ENCODE peak calls at places on chromosome 20, in six cellular contexts. J is lower lobe of right lung, G is RWPE2, M is PC-3, Z is left lung, E is HepG2. A is an unnamed sample.

GRCh38 chr20:35055445-35056276 is 36.9 kb downstream of the TRPC4AP start:
- ATAC-seq in J (no peak), G (no peak), M (no peak), Z (no peak), E (no peak), A (no peak)

GRCh38 chr20:41178904-41179432 is 41.6 kb downstream of the PLCG1 start:
- ATAC-seq in J (no peak), G (no peak), M (no peak), Z (no peak), E (peak), A (no peak)

GRCh38 chr20:15703171-15703911 is 869.9 kb downstream of the KIF16B start:
- ATAC-seq in J (no peak), G (peak), M (peak), Z (no peak), E (no peak), A (no peak)

GRCh38 chr20:53751394-53752368 is 158.0 kb upstream of the ZNF217 start:
- ATAC-seq in J (peak), G (no peak), M (no peak), Z (no peak), E (no peak), A (no peak)

GRCh38 chr20:44145131-44145770 is 41.7 kb downstream of the JPH2 start:
- ATAC-seq in J (no peak), G (no peak), M (no peak), Z (no peak), E (peak), A (peak)

GRCh38 chr20:35134900-35135299 is 12.2 kb downstream of the EDEM2 start:
- ATAC-seq in J (no peak), G (no peak), M (no peak), Z (no peak), E (no peak), A (no peak)

GRCh38 chr20:44461142-44461802 is 14.4 kb upstream of the TTPAL start:
- ATAC-seq in J (no peak), G (no peak), M (peak), Z (no peak), E (peak), A (no peak)

GRCh38 chr20:17928211-17928611 is 40.4 kb downstream of the SNX5 start:
- ATAC-seq in J (no peak), G (no peak), M (no peak), Z (peak), E (no peak), A (peak)

GRCh38 chr20:44832724-44833123 is 22.4 kb upstream of the RIMS4 start:
- ATAC-seq in J (no peak), G (peak), M (peak), Z (no peak), E (no peak), A (no peak)

GRCh38 chr20:46814366-46815232 is 80.0 kb upstream of the EYA2 start:
- ATAC-seq in J (no peak), G (peak), M (peak), Z (peak), E (peak), A (no peak)

GRCh38 chr20:51386586-51386985 is 155.9 kb downstream of the NFATC2 start:
- ATAC-seq in J (no peak), G (no peak), M (no peak), Z (no peak), E (no peak), A (no peak)

GRCh38 chr20:15817351-15817750 is 755.9 kb downstream of the KIF16B start:
- ATAC-seq in J (no peak), G (no peak), M (no peak), Z (no peak), E (no peak), A (no peak)

GRCh38 chr20:46582648-46583047 is 32.2 kb upstream of the OCSTAMP start:
- ATAC-seq in J (no peak), G (no peak), M (no peak), Z (no peak), E (peak), A (no peak)

GRCh38 chr20:6067765-6068318 is 14.0 kb upstream of the LRRN4 start:
- ATAC-seq in J (no peak), G (no peak), M (no peak), Z (no peak), E (peak), A (no peak)

DNA sequence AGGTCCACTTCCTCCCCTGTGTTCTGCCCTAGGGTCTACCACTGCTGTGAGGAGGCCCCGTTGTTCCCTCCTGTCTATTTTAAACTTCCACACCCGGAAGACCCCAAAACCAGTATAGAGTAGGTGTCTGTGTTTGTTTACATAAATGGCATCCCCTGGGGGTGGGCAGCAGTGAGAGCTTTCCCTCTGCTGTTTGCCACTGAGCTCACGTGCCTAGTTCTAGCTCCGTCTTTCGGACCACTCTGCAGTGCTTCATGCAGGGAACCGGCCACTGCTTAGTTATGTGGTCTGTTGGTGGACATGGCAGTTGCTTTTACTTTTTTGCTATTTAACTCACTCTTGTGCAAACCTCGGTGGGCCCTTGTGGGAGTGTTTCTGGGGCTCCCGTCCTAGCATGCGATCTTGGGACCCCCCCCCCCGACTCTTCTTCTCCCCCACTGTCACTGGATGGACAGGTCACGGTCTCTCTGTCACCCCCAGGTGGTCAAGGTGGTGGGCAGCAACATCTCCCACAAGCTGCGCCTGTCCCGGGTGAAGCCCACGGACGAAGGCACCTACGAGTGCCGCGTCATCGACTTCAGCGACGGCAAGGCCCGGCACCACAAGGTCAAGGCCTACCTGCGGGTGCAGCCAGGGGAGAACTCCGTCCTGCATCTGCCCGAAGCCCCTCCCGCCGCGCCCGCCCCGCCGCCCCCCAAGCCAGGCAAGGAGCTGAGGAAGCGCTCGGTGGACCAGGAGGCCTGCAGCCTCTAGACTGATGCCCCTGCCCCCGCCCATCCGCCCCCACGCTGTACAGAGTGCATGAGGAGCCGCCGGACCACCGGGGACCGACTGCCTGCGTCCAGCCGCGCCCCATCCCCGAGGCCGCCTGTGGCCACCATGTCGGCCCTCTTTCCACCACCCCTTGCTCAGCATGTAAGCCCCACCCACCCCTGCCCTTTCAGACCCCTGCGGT is 40.9 kb downstream of the VSTM2L start:
- ATAC-seq in J (no peak), G (no peak), M (no peak), Z (no peak), E (peak), A (no peak)
- TF ChIP-seq CTCF in J (no peak), G (no peak), M (peak), Z (no peak), E (peak), A (no peak)

GRCh38 chr20:32456869-32457421 is 98.8 kb downstream of the ASXL1 start:
- ATAC-seq in J (peak), G (peak), M (peak), Z (peak), E (no peak), A (peak)
- H3K4me3 ChIP-seq in J (peak), G (peak), M (peak), Z (peak), E (no peak), A (peak)

DNA sequence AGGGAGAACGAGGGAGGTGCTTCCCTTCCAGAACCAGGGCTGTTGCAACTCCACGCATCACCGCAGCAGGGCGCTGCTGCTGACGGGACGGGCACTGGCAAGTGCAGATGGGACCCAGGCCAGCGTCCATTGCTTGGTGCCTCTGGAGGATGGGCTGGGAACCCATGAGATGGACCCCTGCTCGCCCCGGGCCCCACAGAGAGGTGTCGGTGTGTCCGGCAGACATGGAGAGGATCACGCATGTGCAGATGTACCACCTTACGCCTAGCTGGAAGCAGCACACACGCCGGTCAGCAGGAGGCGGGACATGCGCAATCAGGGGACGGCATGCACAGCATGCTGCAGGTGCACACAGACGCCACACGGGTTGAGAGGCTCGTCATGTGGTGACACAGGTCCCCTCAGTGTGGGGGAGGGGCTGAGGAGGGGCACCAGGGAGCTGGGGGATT is 5.7 kb downstream of the CABLES2 start:
- ATAC-seq in J (no peak), G (no peak), M (no peak), Z (no peak), E (no peak), A (no peak)
- TF ChIP-seq CTCF in J (no peak), G (peak), M (no peak), Z (no peak), E (no peak), A (no peak)

GRCh38 chr20:59037386-59037785 is 5.2 kb downstream of the PRELID3B start:
- ATAC-seq in J (no peak), G (no peak), M (no peak), Z (no peak), E (no peak), A (no peak)

GRCh38 chr20:59040682-59041081 is 1.9 kb downstream of the PRELID3B start:
- ATAC-seq in J (no peak), G (no peak), M (no peak), Z (no peak), E (no peak), A (no peak)

GRCh38 chr20:59042796-59043621 is 423 bp upstream of the PRELID3B start:
- ATAC-seq in J (peak), G (peak), M (peak), Z (peak), E (peak), A (peak)

GRCh38 chr20:59042151-59042795 is at the start of gene PRELID3B:
- ATAC-seq in J (peak), G (peak), M (peak), Z (peak), E (peak), A (peak)

DNA sequence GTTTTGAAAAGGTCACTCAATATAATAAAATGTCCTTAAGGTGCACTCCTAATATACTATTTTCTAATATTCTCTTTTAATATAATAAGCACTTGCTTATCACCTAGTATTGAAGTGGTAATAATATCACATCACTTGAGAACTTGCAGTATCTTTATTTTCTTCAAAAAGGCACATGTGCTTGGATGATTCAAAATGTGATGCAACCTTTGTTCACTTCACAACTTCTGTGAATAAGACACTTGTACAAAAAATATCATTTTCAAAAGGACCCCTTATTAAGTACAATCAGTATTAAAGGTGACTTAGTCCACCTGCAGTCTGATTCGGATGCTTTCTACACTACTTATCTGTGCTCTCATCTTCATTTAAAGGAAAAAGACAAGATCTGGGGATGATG is 3.4 kb downstream of the PRELID3B start:
- ATAC-seq in J (no peak), G (no peak), M (no peak), Z (no peak), E (no peak), A (no peak)
- H3K4me3 ChIP-seq in J (no peak), G (no peak), M (peak), Z (no peak), E (no peak), A (no peak)

GRCh38 chr20:4802023-4802422 is 80.3 kb downstream of the PRND start:
- ATAC-seq in J (no peak), G (no peak), M (no peak), Z (no peak), E (no peak), A (no peak)
- TF ChIP-seq CTCF in J (no peak), G (no peak), M (no peak), Z (no peak), E (no peak), A (no peak)

GRCh38 chr20:63562461-63563185 is 8.7 kb downstream of the FNDC11 start:
- ATAC-seq in J (no peak), G (no peak), M (no peak), Z (no peak), E (no peak), A (no peak)
- H3K4me3 ChIP-seq in J (no peak), G (no peak), M (no peak), Z (no peak), E (no peak), A (no peak)

GRCh38 chr20:57178582-57179112 is 87.8 kb downstream of the BMP7 start:
- ATAC-seq in J (no peak), G (no peak), M (no peak), Z (no peak), E (peak), A (no peak)

GRCh38 chr20:57179265-57179664 is 87.2 kb downstream of the BMP7 start:
- ATAC-seq in J (no peak), G (peak), M (no peak), Z (no peak), E (peak), A (no peak)

GRCh38 chr20:57180385-57180784 is 86.1 kb downstream of the BMP7 start:
- ATAC-seq in J (no peak), G (no peak), M (no peak), Z (no peak), E (no peak), A (no peak)

GRCh38 chr20:57181639-57182038 is 84.8 kb downstream of the BMP7 start:
- ATAC-seq in J (no peak), G (no peak), M (no peak), Z (no peak), E (no peak), A (no peak)

DNA sequence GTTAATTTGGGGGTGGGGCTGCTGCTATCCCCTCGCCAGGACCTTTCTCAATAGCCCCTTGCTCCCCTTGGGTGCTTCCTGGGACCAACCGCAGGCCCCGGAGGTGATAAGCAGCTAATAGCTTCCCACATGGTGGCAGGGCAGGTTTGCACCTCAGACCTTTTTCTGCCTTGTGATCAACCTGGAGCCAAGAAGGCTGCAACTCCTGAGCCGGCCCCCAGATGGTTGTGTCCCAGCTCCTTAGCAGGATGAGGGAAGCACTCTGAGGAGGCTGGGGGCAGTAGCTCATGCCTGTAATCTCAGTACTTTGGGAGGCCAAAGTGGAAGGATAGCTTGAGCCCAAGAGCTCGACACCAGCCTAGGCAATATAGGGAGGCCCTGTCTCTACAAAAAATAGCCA is 85.5 kb downstream of the BMP7 start:
- ATAC-seq in J (no peak), G (peak), M (no peak), Z (no peak), E (peak), A (no peak)
- TF ChIP-seq CTCF in J (no peak), G (peak), M (no peak), Z (no peak), E (peak), A (no peak)

DNA sequence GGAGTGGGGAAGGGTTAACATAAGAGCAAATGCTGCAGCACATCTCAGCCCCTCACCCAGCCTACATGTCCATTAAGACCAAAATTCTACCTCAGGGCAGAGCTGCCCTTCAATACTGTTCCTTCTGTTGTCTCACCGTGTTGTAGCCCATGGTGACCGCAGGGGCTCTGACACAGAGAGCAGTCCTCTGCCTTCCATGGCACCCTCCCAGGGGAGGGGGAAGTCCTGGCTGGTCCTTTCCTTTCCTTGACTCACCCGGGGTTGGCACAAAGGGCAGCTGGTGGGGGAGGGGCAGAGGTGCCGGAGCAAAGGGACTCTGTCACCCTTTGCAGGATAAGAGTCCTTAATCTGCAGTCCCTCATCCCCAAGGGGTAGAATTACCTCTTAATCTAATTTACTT is 15.2 kb downstream of the NKX2-2 start:
- ATAC-seq in J (no peak), G (no peak), M (no peak), Z (no peak), E (peak), A (no peak)
- H3K4me3 ChIP-seq in J (no peak), G (no peak), M (no peak), Z (no peak), E (no peak), A (no peak)

GRCh38 chr20:48223715-48224114 is 438.4 kb upstream of the SULF2 start:
- ATAC-seq in J (no peak), G (no peak), M (no peak), Z (no peak), E (no peak), A (no peak)
- TF ChIP-seq CTCF in J (no peak), G (no peak), M (no peak), Z (no peak), E (no peak), A (no peak)

DNA sequence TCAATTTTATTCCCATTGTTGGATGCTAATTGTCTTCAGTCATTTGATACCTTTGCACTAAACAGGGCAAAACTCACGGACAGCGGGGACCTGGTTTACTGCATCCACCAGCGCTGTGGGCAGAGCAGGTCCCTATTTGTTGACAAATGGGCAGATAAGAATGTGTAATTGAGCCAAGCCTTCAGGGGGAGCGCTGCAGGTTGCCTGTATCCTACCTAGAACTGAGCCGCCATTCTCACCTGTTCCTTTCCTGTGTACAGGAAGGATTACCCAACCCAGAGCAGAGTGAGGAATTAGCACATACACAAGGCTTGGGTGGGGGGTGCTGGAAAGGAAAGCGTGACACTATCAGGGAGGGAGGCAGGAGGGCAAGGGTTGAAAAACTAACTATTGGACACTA is 89.1 kb upstream of the FOXA2 start:
- ATAC-seq in J (no peak), G (no peak), M (no peak), Z (no peak), E (no peak), A (no peak)
- H3K4me3 ChIP-seq in J (no peak), G (no peak), M (no peak), Z (no peak), E (no peak), A (no peak)

A was measured in gastroesophageal sphincter.